ENCODE peak calls at places on chromosomes 3 and 15, in six cellular contexts. Y, H, M, I, S and K are unnamed samples.

GRCh38 chr3:110944782-110945181 is 126.8 kb upstream of the NECTIN3 start:
- DNase-seq in M (no peak), I (no peak), H (no peak), S (no peak), Y (no peak), K (no peak)

GRCh38 chr15:80953953-80954778 is 35.5 kb downstream of the MESD start:
- DNase-seq in S (no peak), I (no peak), Y (no peak), M (no peak), H (no peak), K (no peak)

GRCh38 chr3:707041-707440 is 385.8 kb upstream of the CNTN6 start:
- DNase-seq in H (no peak), Y (no peak), M (no peak), I (no peak), S (no peak), K (no peak)

GRCh38 chr3:196782496-196782895 is 42.8 kb downstream of the PAK2 start:
- DNase-seq in M (no peak), H (no peak), S (no peak), Y (no peak), I (no peak), K (no peak)

GRCh38 chr3:126053513-126053912 is 30.4 kb downstream of the SLC41A3 start:
- DNase-seq in H (no peak), S (no peak), I (no peak), M (no peak), Y (no peak), K (no peak)

GRCh38 chr3:12707425-12707824 is 43.5 kb upstream of the RAF1 start:
- DNase-seq in M (no peak), Y (no peak), H (no peak), I (no peak), S (no peak), K (no peak)

GRCh38 chr3:118945834-118946233 is 88.8 kb downstream of the IGSF11 start:
- DNase-seq in S (no peak), Y (no peak), M (no peak), I (no peak), H (no peak), K (no peak)

GRCh38 chr3:31544634-31545033 is 11.9 kb downstream of the STT3B start:
- DNase-seq in I (no peak), M (no peak), S (no peak), Y (no peak), H (no peak), K (no peak)

GRCh38 chr3:189714991-189715961 is 84.1 kb downstream of the TP63 start:
- DNase-seq in H (no peak), I (no peak), M (no peak), Y (no peak), S (no peak), K (no peak)

GRCh38 chr3:56251343-56251945 is 216.8 kb downstream of the ERC2 start:
- DNase-seq in S (peak; percentile 38), H (peak; percentile 25), M (peak; percentile 38), Y (peak; percentile 50), I (peak; percentile 51), K (peak; percentile 44)

GRCh38 chr3:114408763-114409162 is 114.9 kb downstream of the TIGIT start:
- DNase-seq in I (no peak), H (peak; percentile 13), S (peak; percentile 36), Y (no peak), M (no peak), K (peak; percentile 16)

GRCh38 chr3:55641914-55642313 is 154.8 kb upstream of the WNT5A start:
- DNase-seq in S (no peak), I (no peak), M (no peak), H (no peak), Y (no peak), K (no peak)

GRCh38 chr3:27166888-27167287 is 202.3 kb downstream of the NEK10 start:
- DNase-seq in M (no peak), H (no peak), S (no peak), I (peak; percentile 98), Y (no peak), K (no peak)

DNA sequence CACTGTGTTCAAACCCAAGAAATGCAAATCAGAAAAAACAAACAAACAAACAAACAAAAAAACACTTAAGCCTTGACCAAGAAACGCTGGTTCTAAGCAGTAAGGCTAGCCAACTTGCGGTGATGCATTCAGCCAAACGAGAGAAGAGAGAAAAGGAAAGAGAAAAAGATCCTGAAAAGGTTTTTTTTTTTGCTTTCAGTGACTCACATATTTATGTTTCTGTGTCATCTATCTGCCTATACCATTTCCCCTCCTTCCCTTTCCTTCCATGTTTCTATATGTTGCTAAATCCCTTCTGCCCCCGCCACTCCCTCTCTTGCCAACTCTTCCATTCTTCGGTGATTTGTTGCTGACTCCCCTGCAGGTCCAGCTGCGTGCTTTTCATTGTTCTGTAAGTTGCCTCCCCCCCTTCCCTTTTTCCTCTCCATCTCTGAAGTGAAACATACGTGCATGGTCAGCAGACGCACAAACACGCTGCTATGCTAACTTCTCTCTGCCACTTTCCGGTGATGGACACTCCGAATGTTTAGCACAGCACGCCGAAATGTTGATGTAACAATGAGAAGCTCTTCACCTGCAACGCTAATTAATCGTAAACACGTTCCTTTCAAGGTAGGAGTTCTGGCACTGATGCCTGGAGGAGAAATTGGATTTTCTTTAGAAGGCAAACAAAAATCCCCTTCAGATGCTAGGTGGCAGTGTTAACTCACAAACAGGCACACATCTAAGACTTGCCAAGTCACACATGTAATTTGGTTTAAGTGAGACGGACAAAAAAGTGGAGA is 154.5 kb downstream of the TUSC7 start:
- DNase-seq in S (no peak), M (peak; percentile 22), H (peak; percentile 22), Y (peak; percentile 25), I (no peak), K (peak; percentile 9)
- TF ChIP-seq CTCF in S (no peak), M (no peak), H (no peak), Y (no peak), I (no peak), K (peak; percentile 43)

DNA sequence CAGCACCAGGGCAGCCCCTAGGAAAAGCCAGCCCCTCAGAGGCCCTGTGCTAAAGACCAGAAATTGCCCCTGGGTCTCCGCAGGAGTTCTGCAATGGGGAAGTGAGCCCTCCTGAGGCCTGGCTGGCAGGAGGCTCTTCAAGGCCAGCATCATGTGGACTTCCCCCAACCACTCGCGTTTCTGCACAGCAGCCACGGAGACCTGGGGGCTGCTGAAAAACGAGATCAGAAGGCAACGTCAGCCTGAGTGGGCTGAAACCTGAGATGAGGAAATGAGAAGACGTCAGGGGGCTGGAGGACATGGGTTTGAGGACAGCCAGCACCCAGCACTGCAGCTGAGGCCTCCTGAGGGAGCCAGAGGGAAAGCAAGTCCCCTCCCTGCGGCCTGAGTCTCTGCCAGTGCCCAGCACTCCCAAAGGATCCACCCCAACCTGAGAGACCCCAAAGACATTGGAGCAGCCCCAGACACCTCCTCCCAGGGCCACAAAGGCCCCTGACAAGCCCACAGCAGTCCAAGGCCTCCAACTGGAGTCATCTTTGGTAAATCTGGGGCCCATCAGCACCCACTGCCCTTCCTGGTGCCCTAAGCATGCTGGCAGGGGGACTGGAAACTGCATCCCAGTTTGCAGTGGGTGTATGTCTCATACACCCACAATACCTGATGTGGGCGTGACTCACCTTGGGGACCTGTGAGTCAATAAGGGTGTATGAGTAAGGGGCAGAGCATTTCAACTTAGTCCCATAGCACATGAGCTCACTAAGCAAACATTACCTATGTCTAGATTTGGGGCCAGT is 29.2 kb upstream of the CYP11A1 start:
- DNase-seq in M (peak; percentile 78), I (peak; percentile 81), Y (no peak), S (no peak), H (no peak), K (no peak)
- TF ChIP-seq CTCF in M (peak; percentile 13), I (peak; percentile 10), Y (no peak), S (no peak), H (no peak), K (no peak)

GRCh38 chr3:141979050-141979671 is 102.7 kb downstream of the ATP1B3 start:
- DNase-seq in H (no peak), Y (no peak), M (no peak), I (peak; percentile 90), S (no peak), K (no peak)
- TF ChIP-seq CTCF in H (no peak), Y (no peak), M (no peak), I (no peak), S (no peak), K (no peak)

DNA sequence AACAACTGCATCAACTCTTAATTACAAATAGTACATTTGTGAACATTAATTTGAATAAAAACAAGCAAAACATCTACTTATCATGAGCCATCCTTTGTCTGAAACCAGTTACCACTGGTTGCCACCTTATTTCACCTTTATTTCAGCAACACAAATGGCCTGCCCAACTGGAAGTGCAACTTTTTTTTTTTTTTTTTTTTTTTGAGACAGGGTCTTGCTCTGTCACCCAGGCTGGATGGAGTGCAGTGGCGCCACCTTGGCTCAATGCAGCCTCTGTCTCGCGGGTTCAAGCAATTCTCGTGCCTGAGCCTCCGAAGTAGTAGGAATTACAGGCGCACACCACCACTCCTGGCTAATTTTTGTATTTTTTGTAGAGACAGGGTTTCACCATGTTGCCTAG is 13.1 kb downstream of the WDR82 start:
- DNase-seq in I (no peak), H (no peak), M (no peak), Y (no peak), S (no peak), K (no peak)
- TF ChIP-seq CTCF in I (peak; percentile 30), H (no peak), M (no peak), Y (no peak), S (no peak), K (no peak)